ENCODE peak calls at places on chromosomes 12 and 14, in ten cellular contexts. H is foreskin fibroblast, G is neural crest cell, N is NCI-H748 treated with DMSO at 0.1 percent for 48 hours, P is WTC11, K is NCI-H2081, T is H54, O is A549, X is uterus, U is T-helper 1 cell. W is an unnamed sample.
A peak's percentile ranks its signal among the peaks of the same experiment; 100 is the strongest.

GRCh38 chr12:9649532-9649940 is 20.0 kb upstream of the CLEC2D start:
- DNase-seq in H (peak; percentile 11), T (no peak), X (no peak), G (no peak), K (no peak), U (no peak), O (no peak), P (no peak), N (no peak), W (peak; percentile 64)

GRCh38 chr12:96112733-96113132 is 77.3 kb upstream of the LTA4H start:
- DNase-seq in G (no peak), T (no peak), N (no peak), O (no peak), K (no peak), U (no peak), X (no peak), H (no peak), P (no peak), W (no peak)

GRCh38 chr12:116265361-116266128 is 11.9 kb downstream of the MED13L start:
- DNase-seq in U (no peak), P (no peak), O (no peak), N (no peak), G (no peak), K (no peak), X (no peak), T (no peak), H (no peak), W (no peak)

GRCh38 chr12:93984005-93984404 is 164.4 kb upstream of the PLXNC1 start:
- DNase-seq in K (no peak), X (no peak), O (no peak), T (no peak), H (no peak), N (no peak), P (no peak), U (no peak), G (no peak), W (no peak)

GRCh38 chr12:105331805-105332251 is 1.3 kb downstream of the C12orf75 start:
- DNase-seq in H (peak; percentile 52), O (no peak), X (no peak), N (peak; percentile 44), K (no peak), G (no peak), U (no peak), T (no peak), P (no peak), W (no peak)

GRCh38 chr12:31019561-31020308 is 53.9 kb upstream of the DDX11 start:
- DNase-seq in X (no peak), U (no peak), G (no peak), O (no peak), N (no peak), H (no peak), T (no peak), P (no peak), K (no peak), W (no peak)

GRCh38 chr12:2267624-2268477 is 215.1 kb downstream of the CACNA1C start:
- DNase-seq in X (no peak), U (no peak), P (peak; percentile 32), T (peak; percentile 63), O (no peak), K (no peak), H (peak; percentile 88), G (no peak), N (no peak), W (no peak)

GRCh38 chr14:92458136-92458958 is 55.2 kb upstream of the RIN3 start:
- DNase-seq in H (no peak), U (no peak), O (no peak), K (no peak), G (no peak), T (no peak), N (no peak), P (no peak), X (no peak), W (no peak)

GRCh38 chr14:102279688-102280348 is 25.1 kb downstream of the MOK start:
- DNase-seq in K (no peak), G (no peak), U (no peak), O (peak; percentile 87), P (no peak), H (peak; percentile 94), X (no peak), T (peak; percentile 71), N (no peak), W (no peak)

GRCh38 chr14:84646791-84647500 is 883.0 kb upstream of the FLRT2 start:
- DNase-seq in O (no peak), P (no peak), K (no peak), T (no peak), H (peak; percentile 27), N (no peak), X (no peak), G (no peak), U (no peak), W (no peak)

GRCh38 chr12:24617471-24617870 is 331.4 kb downstream of the BCAT1 start:
- DNase-seq in N (no peak), P (no peak), U (no peak), O (no peak), K (no peak), G (no peak), T (no peak), H (peak; percentile 30), X (no peak), W (no peak)

GRCh38 chr12:65462506-65462905 is 184.0 kb downstream of the MSRB3 start:
- DNase-seq in K (no peak), X (no peak), T (no peak), U (no peak), G (no peak), O (no peak), N (no peak), H (no peak), P (no peak), W (no peak)